ENCODE peak calls at places on chromosome 11, in ten cellular contexts. J is hepatocyte; Y is activated naive CD8-positive, alpha-beta T cell treated with anti-CD3 and anti-CD28 coated beads, Interleukin-2, amount 50 U/mL, for 16 hours; A is stimulated activated CD4-positive, alpha-beta T cell treated with anti-CD3 and anti-CD28 coated beads, TNF-alpha, amount 100 ng/mL, for 24 hours; V is glomerular endothelial cell; D is NCI-H774; H is pulmonary artery endothelial cell; C is GM23248; X is activated CD8-positive, alpha-beta T cell treated with anti-CD3 and anti-CD28 coated beads, Interleukin-2, amount 10 ng/mL, durations not matched to agents 7 days and 5 days; B is pons. R is an unnamed sample.

GRCh38 chr11:95764267-95764898 is 25.2 kb downstream of the FAM76B start:
- DNase-seq in J (peak), C (peak), A (no peak), X (no peak), D (peak), V (peak), Y (no peak), B (peak), H (no peak), R (peak)

GRCh38 chr11:85844439-85845051 is 10.6 kb upstream of the CCDC83 start:
- DNase-seq in C (peak), B (no peak), X (no peak), A (no peak), V (no peak), D (no peak), H (no peak), J (peak), Y (no peak), R (no peak)

GRCh38 chr11:83659466-83659865 is 373.3 kb upstream of the CCDC90B start:
- DNase-seq in V (no peak), C (no peak), J (no peak), Y (no peak), D (no peak), X (no peak), B (no peak), A (no peak), H (no peak), R (no peak)

GRCh38 chr11:64121637-64122410 is 44.1 kb downstream of the MACROD1 start:
- DNase-seq in J (no peak), D (no peak), X (no peak), A (no peak), H (no peak), C (peak), V (no peak), Y (no peak), B (no peak), R (peak)

GRCh38 chr11:125667151-125667550 is 13.5 kb downstream of the ACRV1 start:
- DNase-seq in X (no peak), V (no peak), C (no peak), H (no peak), Y (no peak), D (no peak), J (no peak), A (no peak), B (no peak), R (no peak)

GRCh38 chr11:64356498-64357411 is 2.2 kb upstream of the RPS6KA4 start:
- DNase-seq in Y (no peak), D (peak), J (peak), B (no peak), C (peak), A (no peak), H (no peak), V (no peak), X (peak), R (no peak)

GRCh38 chr11:124763156-124763947 is 1.3 kb upstream of the ESAM start:
- DNase-seq in A (peak), V (no peak), Y (peak), B (peak), D (peak), J (peak), H (no peak), X (peak), C (peak), R (peak)

GRCh38 chr11:115153135-115153534 is 351.1 kb downstream of the CADM1 start:
- DNase-seq in C (peak), Y (no peak), A (no peak), B (no peak), X (no peak), D (no peak), V (no peak), H (no peak), J (no peak), R (no peak)

GRCh38 chr11:35237860-35238715 is 99.1 kb downstream of the CD44 start:
- DNase-seq in H (peak), X (peak), A (peak), B (peak), V (peak), D (peak), C (no peak), J (peak), Y (peak), R (no peak)

GRCh38 chr11:69889400-69890372 is 70.5 kb upstream of the FGF3 start:
- DNase-seq in V (no peak), Y (no peak), H (no peak), X (no peak), J (no peak), A (no peak), C (no peak), B (no peak), D (no peak), R (no peak)